ENCODE peak calls at places on chromosomes 6 and 20, in five cellular contexts. One of them, this sample, is unnamed.
A peak's percentile ranks its signal among the peaks of the same experiment; 100 is the strongest.

GRCh38 chr6:130681028-130681427 is 146.2 kb upstream of the SMLR1 start:
- DNase-seq in GM06990: no peak
- DNase-seq in AG08396: peak; percentile 30
- DNase-seq in T-cell: no peak
- DNase-seq in stimulated activated CD8-positive, alpha-beta memory T cell treated with anti-CD3 and anti-CD28 coated beads, Interleukin-12 subunit alpha, Interleukin-12 subunit beta, amount 100 ng/mL, for 4 hours: no peak
- DNase-seq in this sample: no peak

GRCh38 chr20:51533291-51534172 is 9.0 kb downstream of the NFATC2 start:
- DNase-seq in stimulated activated CD8-positive, alpha-beta memory T cell treated with anti-CD3 and anti-CD28 coated beads, Interleukin-12 subunit alpha, Interleukin-12 subunit beta, amount 100 ng/mL, for 4 hours: no peak
- DNase-seq in AG08396: no peak
- DNase-seq in GM06990: no peak
- DNase-seq in T-cell: no peak
- DNase-seq in this sample: no peak

GRCh38 chr6:15950962-15951569 is 177.8 kb upstream of the MYLIP start:
- DNase-seq in AG08396: no peak
- DNase-seq in stimulated activated CD8-positive, alpha-beta memory T cell treated with anti-CD3 and anti-CD28 coated beads, Interleukin-12 subunit alpha, Interleukin-12 subunit beta, amount 100 ng/mL, for 4 hours: no peak
- DNase-seq in GM06990: no peak
- DNase-seq in T-cell: no peak
- DNase-seq in this sample: no peak

GRCh38 chr20:10280016-10280908 is 61.6 kb downstream of the SNAP25 start:
- DNase-seq in T-cell: no peak
- DNase-seq in GM06990: no peak
- DNase-seq in AG08396: no peak
- DNase-seq in stimulated activated CD8-positive, alpha-beta memory T cell treated with anti-CD3 and anti-CD28 coated beads, Interleukin-12 subunit alpha, Interleukin-12 subunit beta, amount 100 ng/mL, for 4 hours: no peak
- DNase-seq in this sample: no peak

GRCh38 chr6:112049051-112049799 is 4.7 kb upstream of the CCN6 start:
- DNase-seq in stimulated activated CD8-positive, alpha-beta memory T cell treated with anti-CD3 and anti-CD28 coated beads, Interleukin-12 subunit alpha, Interleukin-12 subunit beta, amount 100 ng/mL, for 4 hours: no peak
- DNase-seq in T-cell: no peak
- DNase-seq in GM06990: no peak
- DNase-seq in AG08396: no peak
- DNase-seq in this sample: no peak

GRCh38 chr20:63414720-63415417 is 53.7 kb upstream of the CHRNA4 start:
- DNase-seq in GM06990: no peak
- DNase-seq in AG08396: no peak
- DNase-seq in stimulated activated CD8-positive, alpha-beta memory T cell treated with anti-CD3 and anti-CD28 coated beads, Interleukin-12 subunit alpha, Interleukin-12 subunit beta, amount 100 ng/mL, for 4 hours: no peak
- DNase-seq in T-cell: no peak
- DNase-seq in this sample: no peak

GRCh38 chr6:13794184-13794583 is 20.2 kb downstream of the MCUR1 start:
- DNase-seq in stimulated activated CD8-positive, alpha-beta memory T cell treated with anti-CD3 and anti-CD28 coated beads, Interleukin-12 subunit alpha, Interleukin-12 subunit beta, amount 100 ng/mL, for 4 hours: no peak
- DNase-seq in AG08396: no peak
- DNase-seq in T-cell: no peak
- DNase-seq in GM06990: no peak
- DNase-seq in this sample: no peak

GRCh38 chr6:86107985-86108384 is 465.3 kb upstream of the SYNCRIP start:
- DNase-seq in T-cell: no peak
- DNase-seq in GM06990: no peak
- DNase-seq in AG08396: no peak
- DNase-seq in stimulated activated CD8-positive, alpha-beta memory T cell treated with anti-CD3 and anti-CD28 coated beads, Interleukin-12 subunit alpha, Interleukin-12 subunit beta, amount 100 ng/mL, for 4 hours: no peak
- DNase-seq in this sample: no peak

GRCh38 chr20:38927902-38928578 is 1.8 kb downstream of the FAM83D start:
- DNase-seq in stimulated activated CD8-positive, alpha-beta memory T cell treated with anti-CD3 and anti-CD28 coated beads, Interleukin-12 subunit alpha, Interleukin-12 subunit beta, amount 100 ng/mL, for 4 hours: no peak
- DNase-seq in T-cell: no peak
- DNase-seq in GM06990: no peak
- DNase-seq in AG08396: no peak
- DNase-seq in this sample: no peak

GRCh38 chr6:111566873-111567517 is 38.7 kb downstream of the TRAF3IP2 start:
- DNase-seq in AG08396: no peak
- DNase-seq in GM06990: no peak
- DNase-seq in T-cell: no peak
- DNase-seq in stimulated activated CD8-positive, alpha-beta memory T cell treated with anti-CD3 and anti-CD28 coated beads, Interleukin-12 subunit alpha, Interleukin-12 subunit beta, amount 100 ng/mL, for 4 hours: no peak
- DNase-seq in this sample: no peak

GRCh38 chr20:57627972-57628650 is 7.9 kb upstream of the ZBP1 start:
- DNase-seq in T-cell: peak; percentile 62
- DNase-seq in GM06990: no peak
- DNase-seq in AG08396: no peak
- DNase-seq in stimulated activated CD8-positive, alpha-beta memory T cell treated with anti-CD3 and anti-CD28 coated beads, Interleukin-12 subunit alpha, Interleukin-12 subunit beta, amount 100 ng/mL, for 4 hours: no peak
- DNase-seq in this sample: no peak

GRCh38 chr6:151240036-151240685 is 394 bp downstream of the AKAP12 start:
- DNase-seq in GM06990: peak; percentile 18
- DNase-seq in T-cell: no peak
- DNase-seq in stimulated activated CD8-positive, alpha-beta memory T cell treated with anti-CD3 and anti-CD28 coated beads, Interleukin-12 subunit alpha, Interleukin-12 subunit beta, amount 100 ng/mL, for 4 hours: no peak
- DNase-seq in AG08396: peak; percentile 83
- DNase-seq in this sample: peak; percentile 96

GRCh38 chr6:34154668-34155447 is 9.0 kb upstream of the GRM4 start:
- DNase-seq in T-cell: peak; percentile 74
- DNase-seq in AG08396: peak; percentile 95
- DNase-seq in stimulated activated CD8-positive, alpha-beta memory T cell treated with anti-CD3 and anti-CD28 coated beads, Interleukin-12 subunit alpha, Interleukin-12 subunit beta, amount 100 ng/mL, for 4 hours: peak; percentile 42
- DNase-seq in GM06990: peak; percentile 60
- DNase-seq in this sample: peak; percentile 94

GRCh38 chr6:24640166-24640565 is 5.8 kb downstream of the KIAA0319 start:
- DNase-seq in GM06990: no peak
- DNase-seq in T-cell: no peak
- DNase-seq in AG08396: no peak
- DNase-seq in stimulated activated CD8-positive, alpha-beta memory T cell treated with anti-CD3 and anti-CD28 coated beads, Interleukin-12 subunit alpha, Interleukin-12 subunit beta, amount 100 ng/mL, for 4 hours: no peak
- DNase-seq in this sample: no peak

GRCh38 chr6:6248651-6249050 is 71.8 kb downstream of the F13A1 start:
- DNase-seq in stimulated activated CD8-positive, alpha-beta memory T cell treated with anti-CD3 and anti-CD28 coated beads, Interleukin-12 subunit alpha, Interleukin-12 subunit beta, amount 100 ng/mL, for 4 hours: no peak
- DNase-seq in GM06990: no peak
- DNase-seq in T-cell: no peak
- DNase-seq in AG08396: no peak
- DNase-seq in this sample: no peak

GRCh38 chr20:21529863-21530262 is 16.0 kb upstream of the NKX2-2 start:
- DNase-seq in AG08396: no peak
- DNase-seq in stimulated activated CD8-positive, alpha-beta memory T cell treated with anti-CD3 and anti-CD28 coated beads, Interleukin-12 subunit alpha, Interleukin-12 subunit beta, amount 100 ng/mL, for 4 hours: no peak
- DNase-seq in T-cell: no peak
- DNase-seq in GM06990: no peak
- DNase-seq in this sample: no peak

GRCh38 chr6:69232506-69233194 is 564.2 kb downstream of the LMBRD1 start:
- DNase-seq in AG08396: peak; percentile 61
- DNase-seq in T-cell: peak; percentile 3
- DNase-seq in GM06990: peak; percentile 52
- DNase-seq in stimulated activated CD8-positive, alpha-beta memory T cell treated with anti-CD3 and anti-CD28 coated beads, Interleukin-12 subunit alpha, Interleukin-12 subunit beta, amount 100 ng/mL, for 4 hours: no peak
- DNase-seq in this sample: peak; percentile 95

GRCh38 chr6:108587258-108588059 is 26.7 kb downstream of the FOXO3 start:
- DNase-seq in GM06990: no peak
- DNase-seq in stimulated activated CD8-positive, alpha-beta memory T cell treated with anti-CD3 and anti-CD28 coated beads, Interleukin-12 subunit alpha, Interleukin-12 subunit beta, amount 100 ng/mL, for 4 hours: no peak
- DNase-seq in AG08396: peak; percentile 44
- DNase-seq in T-cell: no peak
- DNase-seq in this sample: no peak

GRCh38 chr20:57248132-57248797 is 18.2 kb downstream of the BMP7 start:
- DNase-seq in T-cell: no peak
- DNase-seq in stimulated activated CD8-positive, alpha-beta memory T cell treated with anti-CD3 and anti-CD28 coated beads, Interleukin-12 subunit alpha, Interleukin-12 subunit beta, amount 100 ng/mL, for 4 hours: no peak
- DNase-seq in GM06990: no peak
- DNase-seq in AG08396: no peak
- DNase-seq in this sample: no peak

GRCh38 chr6:154614101-154614500 is 103.6 kb upstream of the CNKSR3 start:
- DNase-seq in T-cell: no peak
- DNase-seq in stimulated activated CD8-positive, alpha-beta memory T cell treated with anti-CD3 and anti-CD28 coated beads, Interleukin-12 subunit alpha, Interleukin-12 subunit beta, amount 100 ng/mL, for 4 hours: no peak
- DNase-seq in GM06990: no peak
- DNase-seq in AG08396: no peak
- DNase-seq in this sample: no peak

GRCh38 chr6:47029865-47030561 is 12.1 kb downstream of the ADGRF1 start:
- DNase-seq in T-cell: no peak
- DNase-seq in stimulated activated CD8-positive, alpha-beta memory T cell treated with anti-CD3 and anti-CD28 coated beads, Interleukin-12 subunit alpha, Interleukin-12 subunit beta, amount 100 ng/mL, for 4 hours: no peak
- DNase-seq in AG08396: no peak
- DNase-seq in GM06990: no peak
- DNase-seq in this sample: no peak

GRCh38 chr20:41469868-41470267 is 103.2 kb upstream of the EMILIN3 start:
- DNase-seq in GM06990: no peak
- DNase-seq in T-cell: no peak
- DNase-seq in stimulated activated CD8-positive, alpha-beta memory T cell treated with anti-CD3 and anti-CD28 coated beads, Interleukin-12 subunit alpha, Interleukin-12 subunit beta, amount 100 ng/mL, for 4 hours: no peak
- DNase-seq in AG08396: no peak
- DNase-seq in this sample: no peak

GRCh38 chr20:63534427-63534830 is 2.7 kb downstream of the PTK6 start:
- DNase-seq in GM06990: peak; percentile 13
- DNase-seq in T-cell: no peak
- DNase-seq in AG08396: no peak
- DNase-seq in stimulated activated CD8-positive, alpha-beta memory T cell treated with anti-CD3 and anti-CD28 coated beads, Interleukin-12 subunit alpha, Interleukin-12 subunit beta, amount 100 ng/mL, for 4 hours: no peak
- DNase-seq in this sample: no peak

GRCh38 chr6:42210551-42210950 is 7.1 kb downstream of the MRPS10 start:
- DNase-seq in T-cell: no peak
- DNase-seq in AG08396: no peak
- DNase-seq in GM06990: no peak
- DNase-seq in stimulated activated CD8-positive, alpha-beta memory T cell treated with anti-CD3 and anti-CD28 coated beads, Interleukin-12 subunit alpha, Interleukin-12 subunit beta, amount 100 ng/mL, for 4 hours: no peak
- DNase-seq in this sample: no peak

GRCh38 chr20:32845786-32846185 is 12.9 kb upstream of the EFCAB8 start:
- DNase-seq in GM06990: no peak
- DNase-seq in AG08396: no peak
- DNase-seq in T-cell: no peak
- DNase-seq in stimulated activated CD8-positive, alpha-beta memory T cell treated with anti-CD3 and anti-CD28 coated beads, Interleukin-12 subunit alpha, Interleukin-12 subunit beta, amount 100 ng/mL, for 4 hours: no peak
- DNase-seq in this sample: no peak

GRCh38 chr6:72911463-72912153 is 289.7 kb downstream of the KCNQ5 start:
- DNase-seq in T-cell: no peak
- DNase-seq in stimulated activated CD8-positive, alpha-beta memory T cell treated with anti-CD3 and anti-CD28 coated beads, Interleukin-12 subunit alpha, Interleukin-12 subunit beta, amount 100 ng/mL, for 4 hours: no peak
- DNase-seq in AG08396: no peak
- DNase-seq in GM06990: no peak
- DNase-seq in this sample: no peak

GRCh38 chr6:131778134-131778533 is 29.7 kb upstream of the ENPP1 start:
- DNase-seq in AG08396: no peak
- DNase-seq in GM06990: no peak
- DNase-seq in stimulated activated CD8-positive, alpha-beta memory T cell treated with anti-CD3 and anti-CD28 coated beads, Interleukin-12 subunit alpha, Interleukin-12 subunit beta, amount 100 ng/mL, for 4 hours: no peak
- DNase-seq in T-cell: no peak
- DNase-seq in this sample: no peak

GRCh38 chr20:51509208-51509607 is 33.3 kb downstream of the NFATC2 start:
- DNase-seq in stimulated activated CD8-positive, alpha-beta memory T cell treated with anti-CD3 and anti-CD28 coated beads, Interleukin-12 subunit alpha, Interleukin-12 subunit beta, amount 100 ng/mL, for 4 hours: no peak
- DNase-seq in AG08396: no peak
- DNase-seq in GM06990: no peak
- DNase-seq in T-cell: no peak
- DNase-seq in this sample: no peak

GRCh38 chr6:101401792-101402617 is 8.5 kb downstream of the GRIK2 start:
- DNase-seq in stimulated activated CD8-positive, alpha-beta memory T cell treated with anti-CD3 and anti-CD28 coated beads, Interleukin-12 subunit alpha, Interleukin-12 subunit beta, amount 100 ng/mL, for 4 hours: no peak
- DNase-seq in T-cell: no peak
- DNase-seq in AG08396: no peak
- DNase-seq in GM06990: no peak
- DNase-seq in this sample: peak; percentile 86

GRCh38 chr20:33415948-33416347 is 14.6 kb upstream of the CDK5RAP1 start:
- DNase-seq in stimulated activated CD8-positive, alpha-beta memory T cell treated with anti-CD3 and anti-CD28 coated beads, Interleukin-12 subunit alpha, Interleukin-12 subunit beta, amount 100 ng/mL, for 4 hours: no peak
- DNase-seq in GM06990: no peak
- DNase-seq in AG08396: peak; percentile 68
- DNase-seq in T-cell: no peak
- DNase-seq in this sample: peak; percentile 80

This sample was measured in endodermal cell.